ENCODE peak calls at places on chromosomes 16 and 17, in ten cellular contexts. K, A, P, E, I, W, M, J, U and V are unnamed samples.

GRCh38 chr17:64147110-64148016 is 17.4 kb upstream of the ERN1 start:
- DNase-seq in M (peak), K (peak), U (no peak), J (no peak), E (no peak), I (peak), A (no peak), P (no peak), W (no peak), V (no peak)

GRCh38 chr17:68612923-68613292 is 11.7 kb upstream of the FAM20A start:
- DNase-seq in J (no peak), K (no peak), P (no peak), U (no peak), I (no peak), E (no peak), A (no peak), M (no peak), W (no peak), V (no peak)

GRCh38 chr16:14088155-14088753 is 17.1 kb downstream of the MRTFB start:
- DNase-seq in U (no peak), I (no peak), M (no peak), K (no peak), J (no peak), A (no peak), P (no peak), E (no peak), W (no peak), V (no peak)

GRCh38 chr17:64003526-64004121 is 5.5 kb downstream of the PRR29 start:
- DNase-seq in P (no peak), M (no peak), J (no peak), A (no peak), I (peak), W (no peak), K (no peak), U (no peak), E (peak), V (no peak)

GRCh38 chr16:4593069-4593468 is 21.6 kb downstream of the UBALD1 start:
- DNase-seq in I (no peak), K (no peak), W (no peak), A (no peak), E (no peak), P (no peak), J (no peak), U (peak), M (no peak), V (no peak)

GRCh38 chr17:58710948-58711552 is 18.6 kb downstream of the RAD51C start:
- DNase-seq in P (peak), U (peak), K (peak), W (no peak), A (peak), E (peak), M (peak), I (no peak), J (no peak), V (no peak)

GRCh38 chr17:81491193-81491592 is 21.4 kb downstream of the ACTG1 start:
- DNase-seq in K (no peak), J (no peak), A (no peak), E (no peak), I (no peak), U (no peak), W (no peak), M (no peak), P (no peak), V (no peak)

GRCh38 chr16:1677339-1677738 is 740 bp upstream of the JPT2 start:
- DNase-seq in P (no peak), K (no peak), J (no peak), I (no peak), U (no peak), A (no peak), M (no peak), E (no peak), W (no peak), V (no peak)

GRCh38 chr17:19744922-19745757 is 3.0 kb downstream of the ALDH3A1 start:
- DNase-seq in A (no peak), E (peak), J (peak), K (peak), U (peak), W (peak), P (peak), I (peak), M (peak), V (peak)

GRCh38 chr16:85535352-85536072 is 77.6 kb upstream of the GSE1 start:
- DNase-seq in E (no peak), U (no peak), I (no peak), A (no peak), M (no peak), J (no peak), K (no peak), W (no peak), P (no peak), V (no peak)

GRCh38 chr17:29449865-29450671 is 59.9 kb downstream of the TAOK1 start:
- DNase-seq in I (no peak), U (no peak), P (no peak), W (no peak), J (no peak), A (no peak), K (no peak), M (no peak), E (no peak), V (no peak)

GRCh38 chr16:66468321-66468965 is 41.3 kb downstream of the BEAN1 start:
- DNase-seq in E (no peak), K (no peak), U (no peak), A (no peak), P (no peak), I (no peak), M (no peak), W (no peak), J (no peak), V (no peak)

GRCh38 chr16:20004931-20005330 is 68.8 kb downstream of the GPR139 start:
- DNase-seq in I (no peak), M (no peak), E (no peak), U (no peak), J (no peak), P (no peak), K (no peak), A (no peak), W (no peak), V (no peak)

GRCh38 chr17:5123343-5124124 is 7.7 kb downstream of the USP6 start:
- DNase-seq in K (no peak), J (no peak), I (peak), P (no peak), E (no peak), U (no peak), A (no peak), M (no peak), W (no peak), V (no peak)